ENCODE peak calls at places on chromosomes 16 and 17, in nine cellular contexts. N is mesothelial cell of epicardium; I is HFFc6; D is RWPE1; J is GM10248; R is astrocyte of the spinal cord; X is GM13976; B is CD4-positive, alpha-beta T cell; S is mammary epithelial cell. E is an unnamed sample.
A peak's percentile ranks its signal among the peaks of the same experiment; 100 is the strongest.

GRCh38 chr17:8941520-8941919 is 24.0 kb downstream of the PIK3R5 start:
- DNase-seq in B (peak; percentile 53), J (no peak), D (no peak), N (no peak), R (no peak), X (peak; percentile 46), S (no peak), I (no peak), E (peak; percentile 85)

GRCh38 chr17:8818654-8819330 is 19.6 kb upstream of the MFSD6L start:
- DNase-seq in N (no peak), J (no peak), D (no peak), R (no peak), I (no peak), S (no peak), X (no peak), B (no peak), E (no peak)

GRCh38 chr17:79070266-79070880 is 4.3 kb upstream of the ENGASE start:
- DNase-seq in J (no peak), R (no peak), X (no peak), B (no peak), S (no peak), I (no peak), N (no peak), D (no peak), E (no peak)

GRCh38 chr17:44219636-44220210 is at the start of gene UBTF:
- DNase-seq in X (peak; percentile 72), B (peak; percentile 81), R (peak; percentile 72), S (peak; percentile 19), I (no peak), J (peak; percentile 58), D (peak; percentile 40), N (peak; percentile 75), E (peak; percentile 73)

GRCh38 chr17:82129095-82129494 is 31.1 kb upstream of the FASN start:
- DNase-seq in N (no peak), R (no peak), J (no peak), X (no peak), B (no peak), D (no peak), I (no peak), S (no peak), E (no peak)

GRCh38 chr17:77767148-77767547 is 191.4 kb upstream of the TNRC6C start:
- DNase-seq in R (no peak), B (no peak), I (no peak), S (no peak), J (no peak), D (no peak), N (no peak), X (no peak), E (no peak)

GRCh38 chr17:73194514-73195222 is 1.8 kb downstream of the COG1 start:
- DNase-seq in I (peak; percentile 88), R (peak; percentile 79), S (no peak), N (no peak), X (no peak), D (no peak), B (no peak), J (no peak), E (no peak)

GRCh38 chr17:76546556-76547182 is 6.8 kb downstream of the PRCD start:
- DNase-seq in R (peak; percentile 86), N (no peak), S (peak; percentile 94), J (no peak), B (no peak), X (no peak), I (peak; percentile 91), D (peak; percentile 55), E (no peak)

GRCh38 chr16:1037023-1037933 is 35.3 kb upstream of the SSTR5 start:
- DNase-seq in J (no peak), B (no peak), I (no peak), R (no peak), N (no peak), D (peak; percentile 81), X (no peak), S (peak; percentile 75), E (no peak)

GRCh38 chr17:44775838-44776621 is 17.2 kb downstream of the ADAM11 start:
- DNase-seq in I (no peak), N (no peak), X (no peak), D (no peak), B (no peak), J (no peak), S (no peak), R (no peak), E (no peak)

GRCh38 chr17:82582208-82582607 is 62.7 kb downstream of the FOXK2 start:
- DNase-seq in J (no peak), S (no peak), R (peak; percentile 46), X (no peak), N (no peak), D (no peak), B (no peak), I (no peak), E (no peak)

GRCh38 chr17:16140854-16141253 is 74.5 kb downstream of the NCOR1 start:
- DNase-seq in I (no peak), N (no peak), X (no peak), B (no peak), S (no peak), D (no peak), J (no peak), R (no peak), E (no peak)

GRCh38 chr17:81040791-81041337 is 5.9 kb downstream of the BAIAP2 start:
- DNase-seq in S (no peak), J (peak; percentile 53), R (no peak), D (no peak), I (peak; percentile 11), N (no peak), X (peak; percentile 73), B (no peak), E (no peak)

GRCh38 chr17:3029213-3029913 is 34.0 kb downstream of the OR1D5 start:
- DNase-seq in D (no peak), N (no peak), J (no peak), S (no peak), B (no peak), X (no peak), I (no peak), R (no peak), E (no peak)

GRCh38 chr17:40564883-40565744 is at the start of gene CCR7:
- DNase-seq in S (no peak), I (no peak), J (peak; percentile 65), D (no peak), B (peak; percentile 87), N (peak; percentile 13), R (no peak), X (peak; percentile 67), E (peak; percentile 81)

GRCh38 chr16:53052519-53053501 is at the start of gene CHD9NB:
- DNase-seq in I (peak; percentile 93), J (no peak), B (no peak), R (peak; percentile 82), S (peak; percentile 99), X (peak; percentile 45), D (peak; percentile 94), N (no peak), E (no peak)
- TF ChIP-seq CTCF in I (no peak), J (no peak), B (no peak), R (no peak), S (no peak), X (no peak), D (no peak), N (no peak), E (no peak)

GRCh38 chr16:57773019-57773418 is 29.3 kb downstream of the KIFC3 start:
- DNase-seq in J (no peak), B (no peak), I (no peak), D (no peak), R (no peak), X (no peak), S (no peak), N (no peak), E (no peak)

GRCh38 chr16:57774886-57775285 is 27.4 kb downstream of the KIFC3 start:
- DNase-seq in J (no peak), N (no peak), I (no peak), S (no peak), B (no peak), D (no peak), X (no peak), R (no peak), E (no peak)

GRCh38 chr16:57773680-57774295 is 28.5 kb downstream of the KIFC3 start:
- DNase-seq in J (no peak), I (no peak), N (no peak), R (peak; percentile 50), B (no peak), X (no peak), D (no peak), S (no peak), E (no peak)

GRCh38 chr16:57778658-57779057 is 23.6 kb downstream of the KIFC3 start:
- DNase-seq in N (no peak), S (no peak), I (no peak), J (no peak), R (no peak), D (no peak), B (no peak), X (no peak), E (no peak)

GRCh38 chr16:57775661-57776469 is 26.4 kb downstream of the KIFC3 start:
- DNase-seq in B (no peak), D (no peak), R (peak; percentile 27), S (no peak), J (no peak), X (no peak), I (no peak), N (no peak), E (no peak)
- TF ChIP-seq CTCF in B (no peak), D (no peak), R (peak; percentile 45), S (no peak), J (peak; percentile 17), X (no peak), I (peak; percentile 23), N (peak; percentile 40), E (peak; percentile 32)

GRCh38 chr16:27599606-27600005 is 49.7 kb downstream of the KATNIP start:
- DNase-seq in I (no peak), D (no peak), J (no peak), R (no peak), S (no peak), N (no peak), B (no peak), X (no peak), E (no peak)

GRCh38 chr16:27598921-27599565 is 49.1 kb downstream of the KATNIP start:
- DNase-seq in D (no peak), S (no peak), X (no peak), R (no peak), B (no peak), I (no peak), N (no peak), J (no peak), E (no peak)

GRCh38 chr16:27602103-27602502 is 52.2 kb downstream of the KATNIP start:
- DNase-seq in I (no peak), J (no peak), B (no peak), R (no peak), X (no peak), N (no peak), S (no peak), D (no peak), E (no peak)

GRCh38 chr16:27598226-27598625 is 48.3 kb downstream of the KATNIP start:
- DNase-seq in D (no peak), R (no peak), N (no peak), X (no peak), I (no peak), B (no peak), J (no peak), S (no peak), E (no peak)

GRCh38 chr16:27600386-27600785 is 50.4 kb downstream of the KATNIP start:
- DNase-seq in X (no peak), D (no peak), N (no peak), I (no peak), S (no peak), B (no peak), R (no peak), J (no peak), E (no peak)
- TF ChIP-seq CTCF in X (no peak), D (no peak), N (no peak), I (no peak), S (no peak), B (no peak), R (no peak), J (no peak), E (no peak)

GRCh38 chr16:54929090-54930033 is 1.3 kb upstream of the IRX5 start:
- DNase-seq in J (peak; percentile 85), N (peak; percentile 100), I (peak; percentile 99), D (peak; percentile 96), B (peak; percentile 81), X (peak; percentile 86), S (peak; percentile 99), R (peak; percentile 99), E (peak; percentile 88)
- TF ChIP-seq CTCF in J (no peak), N (no peak), I (peak; percentile 28), D (peak; percentile 16), B (no peak), X (no peak), S (peak; percentile 46), R (peak; percentile 27), E (no peak)